ENCODE peak calls at places on chromosome 18, in eight cellular contexts. V is cardiac fibroblast, X is progenitor cell of endocrine pancreas, U is HFF-Myc, Z is heart right ventricle, T is upper lobe of right lung, P is NB4, J is stomach. G is an unnamed sample.

GRCh38 chr18:50982086-50982801 is 14.4 kb downstream of the ELAC1 start:
- DNase-seq in U (no peak), X (no peak), J (no peak), T (no peak), P (no peak), Z (no peak), V (no peak), G (no peak)

GRCh38 chr18:10140928-10141327 is 227.1 kb downstream of the VAPA start:
- DNase-seq in J (peak; percentile 58), T (no peak), U (peak; percentile 72), V (peak; percentile 22), P (peak; percentile 26), X (no peak), Z (no peak), G (no peak)

GRCh38 chr18:26584745-26585144 is 36.4 kb upstream of the KCTD1 start:
- DNase-seq in V (no peak), J (no peak), P (no peak), T (no peak), X (no peak), Z (no peak), U (no peak), G (no peak)

GRCh38 chr18:5967666-5968065 is 72.3 kb upstream of the TMEM200C start:
- DNase-seq in P (no peak), V (no peak), J (no peak), T (no peak), X (no peak), Z (no peak), U (no peak), G (no peak)

GRCh38 chr18:34511879-34512278 is 198.2 kb upstream of the DTNA start:
- DNase-seq in J (no peak), Z (no peak), V (no peak), U (no peak), T (no peak), P (no peak), X (no peak), G (no peak)

GRCh38 chr18:70781860-70782453 is 493.1 kb downstream of the SOCS6 start:
- DNase-seq in J (peak; percentile 45), X (peak; percentile 51), T (no peak), V (peak; percentile 60), U (no peak), Z (peak; percentile 27), P (peak; percentile 62), G (peak; percentile 60)

GRCh38 chr18:22088029-22088428 is 81.4 kb upstream of the GATA6 start:
- DNase-seq in V (no peak), T (peak; percentile 82), Z (peak; percentile 25), J (peak; percentile 81), X (no peak), U (no peak), P (no peak), G (no peak)

GRCh38 chr18:43542016-43542415 is 264.7 kb upstream of the SYT4 start:
- DNase-seq in U (no peak), X (no peak), J (no peak), V (no peak), T (no peak), Z (no peak), P (no peak), G (no peak)

GRCh38 chr18:79067611-79068010 is 1.6 kb upstream of the ATP9B start:
- DNase-seq in V (no peak), P (no peak), T (no peak), X (no peak), J (no peak), Z (no peak), U (no peak), G (no peak)

GRCh38 chr18:61549889-61550288 is 216.7 kb downstream of the CDH20 start:
- DNase-seq in X (no peak), P (no peak), Z (no peak), J (no peak), V (no peak), T (no peak), U (no peak), G (no peak)

GRCh38 chr18:69380324-69380723 is 20.4 kb upstream of the DOK6 start:
- DNase-seq in P (no peak), V (no peak), X (no peak), U (no peak), J (no peak), T (no peak), Z (no peak), G (no peak)

GRCh38 chr18:48923746-48924580 is 26.8 kb downstream of the SMAD7 start:
- DNase-seq in T (no peak), V (peak; percentile 57), X (no peak), J (no peak), U (no peak), Z (no peak), P (peak; percentile 24), G (peak; percentile 56)

GRCh38 chr18:48927286-48928080 is 23.3 kb downstream of the SMAD7 start:
- DNase-seq in U (no peak), V (no peak), X (no peak), Z (no peak), T (no peak), P (no peak), J (no peak), G (peak; percentile 14)

GRCh38 chr18:56083097-56083865 is 495.3 kb upstream of the TCF4 start:
- DNase-seq in Z (peak; percentile 92), U (peak; percentile 84), X (no peak), V (peak; percentile 61), J (no peak), T (no peak), P (no peak), G (peak; percentile 83)

GRCh38 chr18:73793386-73793785 is 354.2 kb downstream of the FBXO15 start:
- DNase-seq in T (no peak), X (no peak), P (no peak), J (no peak), Z (no peak), U (no peak), V (peak; percentile 52), G (peak; percentile 67)

GRCh38 chr18:58473071-58473470 is 155.8 kb downstream of the ALPK2 start:
- DNase-seq in V (no peak), Z (no peak), U (no peak), P (no peak), J (no peak), T (no peak), X (no peak), G (peak; percentile 8)

GRCh38 chr18:74976331-74976909 is 232.5 kb downstream of the PTGR3 start:
- DNase-seq in J (no peak), T (no peak), X (no peak), U (no peak), P (no peak), Z (no peak), V (no peak), G (no peak)

GRCh38 chr18:37258819-37259218 is 306.8 kb downstream of the CELF4 start:
- DNase-seq in Z (no peak), P (no peak), V (no peak), X (no peak), T (no peak), U (no peak), J (no peak), G (no peak)

GRCh38 chr18:58335223-58335622 is 291.2 kb downstream of the NEDD4L start:
- DNase-seq in P (no peak), V (no peak), T (no peak), J (no peak), U (no peak), X (no peak), Z (no peak), G (no peak)

GRCh38 chr18:13528739-13529392 is 197.5 kb downstream of the FAM210A start:
- DNase-seq in V (no peak), X (no peak), P (no peak), J (no peak), T (no peak), U (no peak), Z (no peak), G (no peak)

DNA sequence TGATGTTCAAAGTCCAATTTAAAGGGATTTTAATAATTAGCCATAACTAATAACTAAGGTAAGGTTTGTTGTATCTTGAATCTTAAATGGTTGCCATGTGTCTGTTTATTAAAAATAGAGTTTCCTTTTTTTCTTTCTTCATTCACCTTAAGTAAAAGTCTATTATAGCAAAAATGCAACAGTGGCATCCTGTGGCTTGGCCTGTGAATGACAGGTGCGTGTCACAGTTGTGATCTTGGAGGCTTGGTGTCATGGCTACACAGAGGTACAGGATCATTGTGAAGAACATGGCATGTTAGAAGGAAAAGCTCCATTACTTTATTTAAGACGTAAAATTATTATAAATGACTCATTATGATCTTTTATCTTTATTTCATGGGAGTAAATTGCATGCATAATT is 246.1 kb downstream of the BCL2 start:
- DNase-seq in J (no peak), T (no peak), U (no peak), P (peak; percentile 66), Z (no peak), X (no peak), V (no peak), G (no peak)
- TF ChIP-seq CTCF in J (no peak), T (no peak), U (no peak), P (peak; percentile 13), Z (no peak), X (no peak), V (no peak), G (no peak)

GRCh38 chr18:12247946-12248345 is 6.2 kb upstream of the CIDEA start:
- DNase-seq in V (no peak), U (no peak), X (no peak), T (no peak), P (no peak), J (no peak), Z (no peak), G (no peak)
- TF ChIP-seq CTCF in V (no peak), U (no peak), X (no peak), T (no peak), P (no peak), J (no peak), Z (no peak), G (no peak)

GRCh38 chr18:7568426-7568825 is 1.3 kb downstream of the PTPRM start:
- DNase-seq in T (peak; percentile 80), V (peak; percentile 15), Z (peak; percentile 53), J (peak; percentile 28), U (no peak), P (no peak), X (peak; percentile 79), G (no peak)
- TF ChIP-seq CTCF in T (peak; percentile 15), V (peak; percentile 13), Z (no peak), J (no peak), U (peak; percentile 16), P (no peak), X (peak; percentile 62), G (no peak)

DNA sequence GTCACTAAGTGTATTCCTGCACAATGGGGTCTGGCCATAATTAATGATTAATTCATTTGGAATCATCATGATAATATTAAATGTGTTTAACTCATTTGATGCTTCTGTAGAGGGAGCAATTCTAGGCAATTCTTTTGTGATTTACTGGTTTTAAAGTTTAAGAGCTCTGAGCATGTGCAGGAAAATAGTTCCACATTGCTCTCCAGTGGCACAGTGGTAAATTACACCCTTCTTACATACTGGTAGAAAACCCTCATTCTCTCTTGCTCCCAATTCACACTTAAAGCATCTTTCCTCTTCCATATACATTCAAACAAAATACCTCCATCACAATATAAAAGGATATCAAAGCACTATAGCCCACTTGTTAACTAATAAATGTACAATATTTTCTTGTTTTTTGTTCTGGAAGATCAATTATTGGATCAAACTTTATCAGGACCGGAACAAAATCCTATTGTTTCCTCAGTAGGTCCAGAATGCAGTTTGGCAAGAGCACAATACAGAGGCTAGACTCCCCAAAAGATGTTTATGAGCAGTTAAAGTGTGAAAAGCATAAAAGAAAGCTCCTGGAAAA is 844.3 kb downstream of the MBD2 start:
- DNase-seq in V (peak; percentile 56), T (no peak), X (no peak), P (peak; percentile 52), J (no peak), U (peak; percentile 2), Z (no peak), G (peak; percentile 60)
- TF ChIP-seq CTCF in V (peak; percentile 41), T (peak; percentile 49), X (peak; percentile 69), P (peak; percentile 35), J (peak; percentile 33), U (no peak), Z (peak; percentile 41), G (peak; percentile 45)

G was measured in fibroblast of pulmonary artery.